ENCODE peak calls at places on chromosomes 12 and 14, in nine cellular contexts. I is GM10248; T is stomach; E is erythroblast; D is mesothelial cell of epicardium; U is fibroblast of lung; A is cardiac muscle cell; F is stimulated activated naive CD4-positive, alpha-beta T cell; P is ELR. W is an unnamed sample.

GRCh38 chr14:63362305-63362914 is 43.7 kb upstream of the GPHB5 start:
- DNase-seq in F (no peak), E (no peak), P (no peak), D (no peak), I (no peak), U (no peak), A (no peak), T (no peak), W (no peak)

GRCh38 chr14:50790568-50790967 is 40.4 kb downstream of the NIN start:
- DNase-seq in D (no peak), P (no peak), I (no peak), T (no peak), E (no peak), F (no peak), A (no peak), U (no peak), W (no peak)

GRCh38 chr12:2833327-2833726 is 1.5 kb downstream of the NRIP2 start:
- DNase-seq in T (no peak), D (no peak), U (no peak), I (no peak), E (no peak), P (no peak), F (no peak), A (no peak), W (no peak)

GRCh38 chr12:108859923-108860291 is 2.5 kb upstream of the SSH1 start:
- DNase-seq in P (no peak), F (no peak), A (no peak), U (no peak), E (no peak), D (no peak), T (no peak), I (no peak), W (no peak)

GRCh38 chr14:56129941-56130340 is 11.7 kb downstream of the PELI2 start:
- DNase-seq in D (no peak), U (no peak), T (no peak), E (no peak), A (no peak), F (no peak), P (no peak), I (no peak), W (peak)

GRCh38 chr12:67517181-67517887 is 131.2 kb upstream of the DYRK2 start:
- DNase-seq in E (no peak), T (peak), D (no peak), A (no peak), F (no peak), I (no peak), U (peak), P (peak), W (no peak)

GRCh38 chr14:101372894-101373640 is 188.2 kb upstream of the DIO3 start:
- DNase-seq in F (no peak), E (no peak), U (no peak), P (no peak), T (no peak), D (no peak), A (no peak), I (peak), W (no peak)

GRCh38 chr14:73718742-73719251 is 4.6 kb upstream of the PNMA1 start:
- DNase-seq in T (no peak), E (no peak), U (no peak), F (no peak), A (no peak), P (no peak), I (no peak), D (no peak), W (no peak)

GRCh38 chr14:64095620-64096019 is 198.6 kb downstream of the ESR2 start:
- DNase-seq in E (no peak), U (peak), I (no peak), T (no peak), F (no peak), A (no peak), P (peak), D (no peak), W (no peak)

GRCh38 chr12:51911788-51912711 is 4.7 kb downstream of the ACVRL1 start:
- DNase-seq in F (no peak), I (no peak), E (no peak), A (no peak), D (no peak), P (peak), T (no peak), U (peak), W (no peak)

GRCh38 chr14:62002636-62003035 is 240.4 kb downstream of the SNAPC1 start:
- DNase-seq in T (no peak), F (no peak), A (no peak), U (no peak), E (no peak), I (no peak), P (peak), D (no peak), W (no peak)

GRCh38 chr14:69651653-69652052 is 40.3 kb downstream of the SUSD6 start:
- DNase-seq in U (no peak), D (no peak), E (peak), I (no peak), T (no peak), F (no peak), A (no peak), P (peak), W (no peak)

GRCh38 chr14:52333823-52334657 is 19.9 kb downstream of the PTGER2 start:
- DNase-seq in T (no peak), P (no peak), U (peak), I (no peak), F (no peak), E (no peak), A (no peak), D (no peak), W (no peak)

GRCh38 chr14:87805315-87805723 is 187.7 kb downstream of the GALC start:
- DNase-seq in F (peak), D (no peak), T (peak), E (peak), U (no peak), P (peak), A (no peak), I (peak), W (peak)

GRCh38 chr14:51883232-51883631 is 22.8 kb downstream of the GNG2 start:
- DNase-seq in F (peak), P (no peak), I (no peak), E (no peak), A (no peak), D (no peak), U (no peak), T (no peak), W (no peak)

GRCh38 chr12:111193977-111194702 is 174.8 kb downstream of the PHETA1 start:
- DNase-seq in I (no peak), U (no peak), T (no peak), F (no peak), D (no peak), E (no peak), A (no peak), P (no peak), W (no peak)

GRCh38 chr12:70060634-70061033 is 182.6 kb upstream of the CNOT2 start:
- DNase-seq in U (no peak), P (no peak), E (no peak), I (no peak), T (no peak), A (no peak), F (no peak), D (no peak), W (no peak)

GRCh38 chr12:52207895-52208294 is 16.1 kb upstream of the KRT80 start:
- DNase-seq in F (no peak), A (no peak), E (no peak), T (peak), I (no peak), P (no peak), D (no peak), U (peak), W (no peak)

GRCh38 chr14:35285168-35285990 is 6.8 kb upstream of the PSMA6 start:
- DNase-seq in T (no peak), A (no peak), F (no peak), U (no peak), P (peak), D (no peak), I (peak), E (no peak), W (peak)

GRCh38 chr12:47773858-47774580 is 981 bp downstream of the SLC48A1 start:
- DNase-seq in U (no peak), E (no peak), F (no peak), D (no peak), P (no peak), T (no peak), I (no peak), A (no peak), W (no peak)

GRCh38 chr14:59228416-59228815 is 39.9 kb downstream of the DAAM1 start:
- DNase-seq in D (no peak), E (no peak), A (no peak), I (no peak), F (no peak), T (no peak), U (no peak), P (no peak), W (no peak)

GRCh38 chr12:79420146-79420618 is 270.6 kb downstream of the PAWR start:
- DNase-seq in D (no peak), E (no peak), P (peak), U (peak), A (peak), T (no peak), I (no peak), F (no peak), W (no peak)

GRCh38 chr12:131388164-131388795 is 322.6 kb upstream of the SFSWAP start:
- DNase-seq in A (no peak), E (no peak), I (no peak), T (no peak), U (no peak), F (no peak), P (no peak), D (no peak), W (no peak)

GRCh38 chr12:91813701-91814100 is 331.9 kb downstream of the BTG1 start:
- DNase-seq in P (peak), I (no peak), F (no peak), T (no peak), E (no peak), D (no peak), A (no peak), U (peak), W (no peak)

GRCh38 chr12:122200541-122201175 is 2.9 kb upstream of the B3GNT4 start:
- DNase-seq in E (no peak), F (no peak), I (no peak), P (no peak), U (no peak), A (peak), D (no peak), T (no peak), W (no peak)

GRCh38 chr14:77151918-77152588 is 10.5 kb upstream of the ZDHHC22 start:
- DNase-seq in F (no peak), T (no peak), E (peak), U (peak), P (peak), D (no peak), I (peak), A (no peak), W (no peak)

GRCh38 chr12:120470150-120470817 is 736 bp upstream of the SRSF9 start:
- DNase-seq in E (no peak), P (peak), I (peak), T (no peak), D (no peak), A (peak), U (peak), F (no peak), W (no peak)

GRCh38 chr12:14505626-14506596 is 61.8 kb downstream of the PLBD1 start:
- DNase-seq in P (no peak), T (no peak), F (no peak), D (no peak), U (no peak), E (peak), I (no peak), A (no peak), W (no peak)

GRCh38 chr12:11651785-11652184 is 2.3 kb downstream of the ETV6 start:
- DNase-seq in E (peak), U (peak), I (no peak), P (peak), D (no peak), F (no peak), A (no peak), T (no peak), W (peak)

GRCh38 chr12:92068441-92068840 is 77.2 kb downstream of the BTG1 start:
- DNase-seq in F (no peak), U (peak), T (no peak), E (no peak), D (no peak), I (no peak), A (no peak), P (no peak), W (no peak)

GRCh38 chr12:124861492-124861891 is 2.2 kb downstream of the SCARB1 start:
- DNase-seq in F (no peak), A (no peak), U (peak), E (peak), P (no peak), D (no peak), T (no peak), I (no peak), W (no peak)

GRCh38 chr12:87368259-87368658 is 660.9 kb downstream of the C12orf50 start:
- DNase-seq in E (no peak), I (no peak), F (no peak), P (no peak), D (no peak), U (no peak), A (no peak), T (no peak), W (no peak)

GRCh38 chr14:50087350-50088116 is 28.8 kb downstream of the VCPKMT start:
- DNase-seq in T (no peak), U (no peak), D (no peak), E (peak), A (no peak), I (peak), F (peak), P (no peak), W (no peak)

GRCh38 chr14:55233591-55233990 is 37.6 kb upstream of the FBXO34 start:
- DNase-seq in A (no peak), D (no peak), F (no peak), U (no peak), I (no peak), T (no peak), E (no peak), P (no peak), W (no peak)

GRCh38 chr12:122282066-122282465 is 15.8 kb upstream of the VPS33A start:
- DNase-seq in A (no peak), F (no peak), P (peak), D (no peak), E (no peak), I (no peak), U (peak), T (no peak), W (no peak)

GRCh38 chr12:127360580-127360979 is 906.4 kb upstream of the TMEM132C start:
- DNase-seq in P (no peak), E (no peak), F (no peak), T (no peak), U (no peak), D (no peak), A (no peak), I (no peak), W (no peak)